ENCODE peak calls at places on chromosomes 1 and 21, in six cellular contexts. M is AG04450, E is glutamatergic neuron, H is osteocyte, B is fibroblast of lung, C is body of pancreas. Y is an unnamed sample.

GRCh38 chr1:20483833-20484525 is 2.0 kb downstream of the CAMK2N1 start:
- DNase-seq in E (peak; percentile 73), C (peak; percentile 20), H (no peak), M (no peak), B (peak; percentile 45), Y (peak; percentile 28)

GRCh38 chr1:176691251-176692228 is 228.6 kb downstream of the PAPPA2 start:
- DNase-seq in C (peak; percentile 77), H (no peak), M (peak; percentile 6), E (no peak), B (peak; percentile 55), Y (peak; percentile 59)

GRCh38 chr1:182259229-182259872 is 132.2 kb downstream of the GLUL start:
- DNase-seq in H (peak; percentile 25), B (peak; percentile 12), M (no peak), E (no peak), C (peak; percentile 64), Y (peak; percentile 76)

GRCh38 chr1:85137660-85138059 is 63.2 kb downstream of the SYDE2 start:
- DNase-seq in B (no peak), H (no peak), M (no peak), C (peak; percentile 95), E (no peak), Y (no peak)

GRCh38 chr21:43597052-43597451 is 62.2 kb downstream of the HSF2BP start:
- DNase-seq in B (peak; percentile 43), H (no peak), C (no peak), M (no peak), E (no peak), Y (peak; percentile 81)

GRCh38 chr1:91549041-91549735 is 48.5 kb downstream of the CDC7 start:
- DNase-seq in H (no peak), B (no peak), E (no peak), M (no peak), C (no peak), Y (no peak)

GRCh38 chr1:231165371-231165770 is 3.5 kb downstream of the TRIM67 start:
- DNase-seq in C (no peak), B (peak; percentile 60), M (no peak), H (no peak), E (no peak), Y (peak; percentile 12)

GRCh38 chr1:236204656-236205055 is 62.3 kb downstream of the GPR137B start:
- DNase-seq in B (no peak), E (no peak), C (no peak), M (no peak), H (no peak), Y (peak; percentile 25)

GRCh38 chr21:37375866-37376574 is 9.4 kb downstream of the DYRK1A start:
- DNase-seq in M (no peak), B (no peak), E (no peak), H (no peak), C (no peak), Y (no peak)

GRCh38 chr1:68346192-68346808 is 103.5 kb downstream of the RPE65 start:
- DNase-seq in C (no peak), B (peak; percentile 62), H (no peak), E (no peak), M (no peak), Y (peak; percentile 58)

GRCh38 chr1:211588711-211589110 is 9.8 kb upstream of the SLC30A1 start:
- DNase-seq in M (no peak), H (no peak), C (no peak), E (no peak), B (no peak), Y (no peak)

GRCh38 chr1:226786550-226786949 is 47.5 kb upstream of the ITPKB start:
- DNase-seq in E (no peak), M (no peak), C (no peak), B (no peak), H (no peak), Y (no peak)

GRCh38 chr1:162882248-162882666 is 21.3 kb upstream of the CCDC190 start:
- DNase-seq in E (peak; percentile 46), B (no peak), M (no peak), C (no peak), H (no peak), Y (no peak)

GRCh38 chr1:211830330-211831142 is at the start of gene LPGAT1:
- DNase-seq in E (peak; percentile 89), H (peak; percentile 92), B (peak; percentile 56), M (no peak), C (peak; percentile 83), Y (peak; percentile 79)

GRCh38 chr1:86687595-86687994 is 16.8 kb upstream of the SH3GLB1 start:
- DNase-seq in E (no peak), B (peak; percentile 49), C (no peak), M (no peak), H (no peak), Y (peak; percentile 43)

GRCh38 chr1:61797045-61797755 is 54.9 kb downstream of the PATJ start:
- DNase-seq in M (no peak), H (no peak), E (no peak), C (no peak), B (no peak), Y (peak; percentile 58)

GRCh38 chr1:82391712-82392111 is 591.0 kb downstream of the ADGRL2 start:
- DNase-seq in H (no peak), M (no peak), C (no peak), B (peak; percentile 84), E (no peak), Y (peak; percentile 20)

GRCh38 chr1:156794506-156795373 is 21.9 kb downstream of the SH2D2A start:
- DNase-seq in E (no peak), H (no peak), B (no peak), C (no peak), M (no peak), Y (no peak)

GRCh38 chr1:114509596-114510234 is 1.3 kb downstream of the TRIM33 start:
- DNase-seq in C (no peak), H (no peak), B (no peak), M (no peak), E (no peak), Y (peak; percentile 29)

GRCh38 chr1:54134301-54134700 is 18.5 kb downstream of the CDCP2 start:
- DNase-seq in E (no peak), C (no peak), M (no peak), H (no peak), B (no peak), Y (no peak)

GRCh38 chr1:65001238-65001792 is 35.0 kb upstream of the JAK1 start:
- DNase-seq in E (peak; percentile 32), B (peak; percentile 67), M (no peak), H (no peak), C (peak; percentile 44), Y (no peak)

GRCh38 chr21:38170283-38170682 is 86.5 kb upstream of the KCNJ15 start:
- DNase-seq in M (no peak), H (no peak), C (no peak), E (no peak), B (peak; percentile 15), Y (peak; percentile 66)

GRCh38 chr21:44739316-44739715 is 27.9 kb upstream of the TSPEAR start:
- DNase-seq in B (no peak), H (peak; percentile 8), E (no peak), C (no peak), M (no peak), Y (no peak)

DNA sequence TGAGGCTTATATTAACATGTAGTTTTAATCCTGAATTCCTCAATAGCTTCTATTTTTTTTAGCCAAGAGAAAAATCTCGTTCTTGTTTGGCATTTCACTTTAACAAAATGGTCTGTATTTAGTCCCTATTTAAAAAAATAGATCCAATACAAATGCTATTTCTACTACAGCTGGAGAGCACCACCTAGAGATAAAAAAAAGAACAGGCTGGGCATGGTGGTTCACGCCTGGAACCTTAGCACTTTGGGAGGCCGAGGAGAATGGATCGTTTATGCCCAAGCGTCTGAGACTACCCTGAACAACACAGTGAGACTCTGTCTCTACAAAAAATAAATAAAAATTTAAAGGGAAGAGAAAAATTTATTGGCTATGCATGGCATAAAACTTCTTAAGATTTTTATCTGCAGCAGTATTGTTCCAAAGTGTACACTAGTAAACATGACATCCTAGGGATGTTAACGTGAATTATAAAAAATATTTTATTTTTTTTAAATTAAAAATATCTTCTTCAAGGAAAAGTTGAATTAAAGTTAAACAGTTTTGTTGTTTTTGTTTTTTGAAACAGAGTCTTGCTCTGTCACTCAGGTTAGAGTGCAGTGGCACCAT is 4.4 kb downstream of the ST7L start:
- DNase-seq in C (no peak), B (peak; percentile 74), M (peak; percentile 11), H (no peak), E (no peak), Y (peak; percentile 63)
- TF ChIP-seq CTCF in C (peak; percentile 24), B (peak; percentile 71), M (peak; percentile 82), H (peak; percentile 69), E (peak; percentile 21), Y (peak; percentile 76)

GRCh38 chr1:164470996-164471395 is 88.0 kb upstream of the PBX1 start:
- DNase-seq in H (no peak), B (no peak), C (no peak), M (no peak), E (no peak), Y (no peak)
- TF ChIP-seq CTCF in H (no peak), B (no peak), C (no peak), M (no peak), E (no peak), Y (no peak)

DNA sequence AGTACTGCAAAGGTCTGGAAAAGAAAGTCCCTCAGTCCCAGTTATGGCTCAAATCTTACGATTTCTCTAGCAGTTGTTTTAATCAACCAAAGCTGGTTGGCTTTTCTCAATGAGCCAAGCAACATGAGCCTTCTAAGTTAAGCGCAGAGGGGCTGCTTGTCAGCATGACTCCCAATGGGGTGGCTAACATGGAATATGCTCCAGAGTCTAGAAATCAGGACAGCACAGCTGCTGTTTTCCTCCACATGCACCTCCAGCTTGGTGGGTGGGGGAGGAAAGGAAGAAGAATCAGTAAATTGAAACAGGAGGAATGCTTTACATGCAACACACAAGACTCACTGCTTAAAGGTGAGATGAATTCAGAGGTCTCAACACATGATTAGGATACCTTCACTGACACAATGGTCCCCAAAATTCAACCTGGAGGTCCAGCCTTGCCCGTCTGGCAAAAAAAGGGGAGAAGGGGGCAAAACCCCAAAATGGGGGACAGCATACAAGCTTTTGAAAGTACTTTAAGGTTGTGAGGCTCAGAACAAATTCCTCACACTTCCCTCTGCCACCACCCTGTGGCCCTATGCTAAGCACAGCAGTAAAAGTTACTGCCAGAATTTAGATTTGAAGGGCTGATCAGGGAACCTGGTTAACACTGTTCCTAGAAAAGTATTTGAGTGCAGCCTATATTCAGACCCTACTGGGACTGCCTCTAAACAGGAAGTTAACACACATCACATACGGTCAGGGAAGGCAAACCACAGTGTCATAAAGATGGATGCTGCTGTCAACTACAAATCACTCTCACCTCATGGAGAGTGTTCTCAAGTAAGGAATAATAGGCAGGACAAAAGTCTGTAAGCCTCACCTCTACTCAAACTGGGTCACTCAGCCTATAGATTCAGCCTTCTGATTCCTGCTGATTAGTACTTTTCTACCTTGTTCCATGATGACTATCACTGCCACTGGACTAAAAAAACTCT is 2.6 kb downstream of the GATAD2B start:
- DNase-seq in E (no peak), B (peak; percentile 64), H (no peak), C (no peak), M (no peak), Y (peak; percentile 21)
- TF ChIP-seq CTCF in E (no peak), B (peak; percentile 43), H (peak; percentile 49), C (no peak), M (peak; percentile 39), Y (peak; percentile 36)

DNA sequence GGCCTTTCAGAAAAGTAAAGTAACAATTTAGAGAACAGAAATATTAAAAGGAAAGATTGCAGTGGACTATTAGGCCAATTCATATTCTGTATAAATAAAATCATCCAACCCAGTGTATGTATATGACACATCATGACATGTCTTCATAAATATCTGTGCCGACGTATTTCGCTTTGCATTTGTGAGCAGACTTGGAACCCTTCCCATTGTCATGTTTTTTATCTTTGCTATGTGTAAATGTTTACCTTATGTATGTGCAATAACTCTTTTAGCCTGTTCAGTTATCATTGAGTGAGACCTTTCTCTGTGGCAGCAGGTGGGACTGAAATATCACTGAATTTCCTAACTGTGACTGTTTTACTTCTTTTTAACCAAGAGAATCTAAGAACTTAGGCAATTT is 58.0 kb upstream of the FAM3B start:
- DNase-seq in E (no peak), B (peak; percentile 75), C (no peak), H (no peak), M (peak; percentile 42), Y (peak; percentile 97)
- TF ChIP-seq CTCF in E (no peak), B (no peak), C (no peak), H (no peak), M (no peak), Y (no peak)